ENCODE peak calls at places on chromosome X, in seven cellular contexts. Q is HEK293T; I is sciatic nerve; C is stimulated activated CD8-positive, alpha-beta memory T cell treated with anti-CD3 and anti-CD28 coated beads, Interleukin-2, amount 100 ng/mL, for 48 hours; G is heart left ventricle; J is activated CD8-positive, alpha-beta memory T cell treated with anti-CD3 and anti-CD28 coated beads for 24 hours; T is T-helper 2 cell. P is an unnamed sample.

GRCh38 chrX:24426921-24427746 is 38.0 kb upstream of the PDK3 start:
- DNase-seq in J (no peak), C (no peak), T (no peak), G (no peak), I (no peak), Q (no peak), P (no peak)

GRCh38 chrX:15956684-15957083 is 102.1 kb upstream of the AP1S2 start:
- DNase-seq in I (no peak), Q (no peak), G (no peak), T (no peak), J (no peak), C (no peak), P (no peak)

GRCh38 chrX:78092296-78092695 is 11.8 kb upstream of the PGK1 start:
- DNase-seq in J (peak), T (no peak), Q (peak), G (no peak), C (no peak), I (no peak), P (peak)

GRCh38 chrX:68867458-68868166 is 38.8 kb downstream of the EFNB1 start:
- DNase-seq in J (no peak), I (no peak), T (no peak), G (no peak), C (no peak), Q (no peak), P (no peak)

GRCh38 chrX:128460835-128461234 is 408.6 kb upstream of the ACTRT1 start:
- DNase-seq in I (no peak), G (no peak), J (no peak), T (no peak), C (no peak), Q (peak), P (peak)

GRCh38 chrX:103792916-103793540 is 16.4 kb downstream of the PLP1 start:
- DNase-seq in G (no peak), C (no peak), Q (no peak), I (no peak), J (no peak), T (no peak), P (peak)

GRCh38 chrX:48492293-48492910 is 16.4 kb upstream of the PORCN start:
- DNase-seq in G (no peak), Q (no peak), J (no peak), I (no peak), C (no peak), T (no peak), P (peak)

GRCh38 chrX:109830704-109831206 is 97.7 kb upstream of the ACSL4 start:
- DNase-seq in J (no peak), T (no peak), I (no peak), G (no peak), Q (no peak), C (no peak), P (no peak)

GRCh38 chrX:132671229-132671641 is 182.4 kb upstream of the MBNL3 start:
- DNase-seq in C (no peak), G (no peak), T (no peak), Q (no peak), I (no peak), J (no peak), P (peak)

GRCh38 chrX:139766545-139766983 is 58.6 kb upstream of the MCF2 start:
- DNase-seq in G (no peak), J (no peak), T (no peak), I (no peak), C (no peak), Q (no peak), P (no peak)